ENCODE peak calls at places on chromosomes 13 and 19, in six cellular contexts. D, J, M, W, R and X are unnamed samples.
A peak's percentile ranks its signal among the peaks of the same experiment; 100 is the strongest.

GRCh38 chr19:5557691-5558090 is 10.1 kb downstream of the TINCR start:
- DNase-seq in D (no peak), M (no peak), R (no peak), W (no peak), J (no peak), X (peak; percentile 44)

GRCh38 chr13:45670481-45670880 is 31.6 kb upstream of the CBY2 start:
- DNase-seq in M (no peak), W (no peak), J (no peak), D (no peak), R (no peak), X (no peak)

GRCh38 chr13:84567848-84568247 is 685.6 kb upstream of the SLITRK1 start:
- DNase-seq in D (no peak), J (no peak), R (no peak), M (no peak), W (no peak), X (no peak)

GRCh38 chr19:42286349-42287016 is 15.4 kb upstream of the PRR19 start:
- DNase-seq in W (no peak), D (no peak), R (peak; percentile 63), M (peak; percentile 52), J (no peak), X (no peak)

GRCh38 chr13:75717525-75717924 is 81.4 kb downstream of the LMO7 start:
- DNase-seq in J (no peak), M (no peak), W (no peak), D (no peak), R (no peak), X (no peak)

GRCh38 chr13:109684084-109684835 is 102.1 kb downstream of the IRS2 start:
- DNase-seq in D (no peak), M (no peak), W (no peak), J (no peak), R (no peak), X (no peak)

GRCh38 chr13:107553838-107554237 is 661.5 kb downstream of the LIG4 start:
- DNase-seq in D (no peak), J (peak; percentile 14), W (no peak), R (no peak), M (peak; percentile 42), X (no peak)

GRCh38 chr19:10514211-10515145 is 2.8 kb downstream of the S1PR5 start:
- DNase-seq in M (no peak), R (no peak), W (no peak), D (no peak), J (no peak), X (no peak)

GRCh38 chr19:49676136-49676689 is 858 bp upstream of the PRMT1 start:
- DNase-seq in J (peak; percentile 85), M (peak; percentile 97), R (peak; percentile 93), W (no peak), D (peak; percentile 70), X (peak; percentile 87)

GRCh38 chr19:46717034-46717715 is at the start of gene PRKD2:
- DNase-seq in W (peak; percentile 87), R (peak; percentile 91), D (peak; percentile 82), M (peak; percentile 79), J (peak; percentile 70), X (peak; percentile 91)

GRCh38 chr13:24271611-24272451 is 37.5 kb upstream of the C1QTNF9 start:
- DNase-seq in J (peak; percentile 78), R (peak; percentile 51), D (peak; percentile 85), W (peak; percentile 47), M (peak; percentile 84), X (peak; percentile 8)

GRCh38 chr19:1494115-1494815 is 3.3 kb downstream of the REEP6 start:
- DNase-seq in D (no peak), W (no peak), M (no peak), R (no peak), J (no peak), X (no peak)

GRCh38 chr13:38325426-38325825 is 24.2 kb upstream of the UFM1 start:
- DNase-seq in R (no peak), M (no peak), W (no peak), D (no peak), J (no peak), X (no peak)

GRCh38 chr13:39767791-39768564 is 112.5 kb downstream of the COG6 start:
- DNase-seq in M (no peak), R (no peak), J (no peak), W (no peak), D (no peak), X (no peak)

GRCh38 chr19:39805120-39805519 is 26.5 kb downstream of the LEUTX start:
- DNase-seq in W (no peak), J (peak; percentile 5), R (no peak), M (peak; percentile 6), D (no peak), X (no peak)

GRCh38 chr13:80562423-80562822 is 221.5 kb upstream of the SPRY2 start:
- DNase-seq in D (no peak), W (no peak), M (no peak), R (no peak), J (no peak), X (no peak)

GRCh38 chr13:66424417-66424816 is 805.7 kb downstream of the PCDH9 start:
- DNase-seq in J (no peak), R (no peak), W (no peak), M (peak; percentile 69), D (no peak), X (no peak)

GRCh38 chr19:43738780-43739211 is 16.0 kb downstream of the SMG9 start:
- DNase-seq in M (no peak), W (no peak), J (no peak), D (no peak), R (no peak), X (no peak)

GRCh38 chr19:53980553-53981407 is 10.7 kb upstream of the CACNG6 start:
- DNase-seq in W (peak; percentile 94), M (peak; percentile 4), J (peak; percentile 70), R (no peak), D (no peak), X (peak; percentile 69)

GRCh38 chr13:112452380-112453206 is 76.4 kb downstream of the SPACA7 start:
- DNase-seq in J (no peak), R (no peak), M (no peak), W (no peak), D (no peak), X (no peak)

GRCh38 chr13:60577761-60578160 is 180.7 kb downstream of the TDRD3 start:
- DNase-seq in J (no peak), M (no peak), D (no peak), W (no peak), R (no peak), X (no peak)

GRCh38 chr19:17447704-17448189 is 721 bp downstream of the TMEM221 start:
- DNase-seq in J (no peak), W (no peak), R (no peak), M (no peak), D (no peak), X (no peak)

GRCh38 chr13:105904034-105904742 is 631.3 kb downstream of the EFNB2 start:
- DNase-seq in J (no peak), W (no peak), M (no peak), D (no peak), R (no peak), X (no peak)

GRCh38 chr13:27919299-27919933 is 384 bp upstream of the PDX1 start:
- DNase-seq in M (no peak), R (no peak), D (no peak), J (no peak), W (no peak), X (peak; percentile 64)

GRCh38 chr13:24112791-24113190 is 47.7 kb upstream of the SPATA13 start:
- DNase-seq in D (no peak), M (no peak), J (no peak), W (no peak), R (no peak), X (no peak)

GRCh38 chr13:80556291-80556690 is 215.4 kb upstream of the SPRY2 start:
- DNase-seq in J (peak; percentile 67), D (no peak), W (no peak), M (peak; percentile 84), R (no peak), X (no peak)

GRCh38 chr19:29665826-29666633 is 769 bp downstream of the PLEKHF1 start:
- DNase-seq in J (peak; percentile 11), R (peak; percentile 54), M (peak; percentile 80), D (no peak), W (peak; percentile 76), X (no peak)

GRCh38 chr19:29665215-29665825 is at the start of gene PLEKHF1:
- DNase-seq in J (peak; percentile 43), R (peak; percentile 86), W (peak; percentile 94), M (peak; percentile 75), D (peak; percentile 79), X (peak; percentile 86)

GRCh38 chr19:29662604-29663404 is 2.5 kb upstream of the PLEKHF1 start:
- DNase-seq in J (peak; percentile 86), D (no peak), W (peak; percentile 61), R (peak; percentile 88), M (peak; percentile 93), X (peak; percentile 67)

GRCh38 chr19:29663861-29664752 is 1.2 kb upstream of the PLEKHF1 start:
- DNase-seq in J (peak; percentile 21), D (no peak), R (no peak), M (no peak), W (peak; percentile 54), X (no peak)

GRCh38 chr19:29664753-29665214 is 477 bp upstream of the PLEKHF1 start:
- DNase-seq in D (no peak), J (no peak), R (no peak), W (no peak), M (no peak), X (no peak)
- TF ChIP-seq CTCF in D (no peak), J (peak; percentile 3), R (no peak), W (no peak), M (no peak), X (no peak)

DNA sequence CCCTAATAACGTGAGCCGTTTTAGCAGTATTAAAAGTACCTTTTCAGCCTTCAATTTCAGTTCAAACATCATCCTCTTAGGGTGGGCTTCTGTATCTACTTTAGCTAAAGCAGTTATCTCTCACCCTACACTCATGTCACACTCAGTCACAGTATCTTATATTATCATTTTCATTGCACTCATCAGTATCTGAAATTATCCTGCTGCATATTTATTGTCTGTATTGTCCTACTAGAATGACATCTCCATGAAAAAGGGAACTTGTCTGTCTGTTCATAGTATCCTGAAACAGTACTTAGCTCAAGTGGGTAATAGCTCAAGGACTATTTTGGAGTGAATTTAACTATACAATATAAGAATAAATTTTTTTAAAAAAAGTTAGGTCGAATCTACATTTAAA is 19.9 kb upstream of the RFC3 start:
- DNase-seq in R (no peak), D (no peak), W (no peak), M (no peak), J (no peak), X (no peak)
- H3K27ac ChIP-seq in R (no peak overlapping the region), D (no peak overlapping the region), W (no peak overlapping the region), M (no peak overlapping the region), J (no peak overlapping the region), X (no peak overlapping the region)

DNA sequence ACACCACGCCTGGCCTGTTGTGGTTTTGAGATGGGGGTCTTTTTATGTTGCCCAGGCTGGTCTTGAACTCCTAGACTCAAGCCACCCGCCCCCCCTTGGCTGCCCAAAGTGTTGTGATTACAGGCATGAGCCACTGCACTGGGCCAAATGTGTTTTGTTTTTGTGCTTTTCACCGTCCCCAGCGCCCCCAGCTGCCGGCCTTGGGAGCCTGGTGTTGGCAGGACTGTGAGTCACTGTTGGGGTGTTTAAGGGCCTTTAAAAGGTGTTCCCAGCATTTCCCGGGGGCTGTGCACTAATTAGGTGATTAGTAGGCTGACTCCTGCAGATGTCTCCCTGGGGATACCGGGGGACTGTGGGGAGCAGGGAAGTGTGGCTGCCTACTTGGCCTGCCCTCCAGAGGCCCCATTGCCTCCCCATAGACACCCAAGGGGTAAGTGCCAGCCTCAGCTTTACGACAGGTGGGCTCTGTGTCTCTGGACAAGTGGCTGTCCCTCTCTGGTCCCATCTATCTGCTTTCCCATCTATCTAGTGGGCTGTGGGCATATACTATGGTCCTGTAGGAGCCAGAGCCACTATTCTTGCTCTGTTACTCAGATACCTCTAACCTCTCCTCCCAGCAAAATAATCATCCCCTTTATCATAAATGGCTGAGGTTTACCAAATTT is 11.8 kb upstream of the TLE5 start:
- DNase-seq in J (no peak), M (no peak), W (no peak), D (no peak), R (no peak), X (no peak)
- TF ChIP-seq CTCF in J (peak; percentile 44), M (no peak), W (no peak), D (no peak), R (peak; percentile 11), X (no peak)

GRCh38 chr19:13028027-13028426 is 32.8 kb downstream of the NFIX start:
- DNase-seq in J (no peak), W (no peak), R (no peak), M (no peak), D (no peak), X (no peak)
- H3K27ac ChIP-seq in J (no peak overlapping the region), W (no peak overlapping the region), R (peak overlapping the region; percentile 95), M (no peak overlapping the region), D (peak overlapping the region; percentile 100), X (peak overlapping the region; percentile 69)